ENCODE peak calls at places on chromosomes 12 and 14, in five cellular contexts. One of them, this sample, is unnamed.

GRCh38 chr12:64733857-64734256 is 25.3 kb downstream of the GNS start:
- DNase-seq in CD8-positive, alpha-beta T cell: no peak
- DNase-seq in foreskin fibroblast: peak
- DNase-seq in fibroblast of mammary gland: peak
- DNase-seq in cardiac fibroblast: no peak
- DNase-seq in this sample: no peak

GRCh38 chr12:82740129-82741000 is 53.7 kb downstream of the TMTC2 start:
- DNase-seq in CD8-positive, alpha-beta T cell: no peak
- DNase-seq in foreskin fibroblast: peak
- DNase-seq in fibroblast of mammary gland: peak
- DNase-seq in cardiac fibroblast: peak
- DNase-seq in this sample: peak

GRCh38 chr14:57480044-57480443 is 13.6 kb downstream of the CCDC198 start:
- DNase-seq in CD8-positive, alpha-beta T cell: no peak
- DNase-seq in foreskin fibroblast: peak
- DNase-seq in fibroblast of mammary gland: peak
- DNase-seq in cardiac fibroblast: peak
- DNase-seq in this sample: no peak

GRCh38 chr12:124758266-124759200 is 105.1 kb downstream of the SCARB1 start:
- DNase-seq in CD8-positive, alpha-beta T cell: no peak
- DNase-seq in foreskin fibroblast: no peak
- DNase-seq in fibroblast of mammary gland: no peak
- DNase-seq in cardiac fibroblast: no peak
- DNase-seq in this sample: no peak

GRCh38 chr12:116127858-116128257 is 149.6 kb downstream of the MED13L start:
- DNase-seq in CD8-positive, alpha-beta T cell: no peak
- DNase-seq in foreskin fibroblast: no peak
- DNase-seq in fibroblast of mammary gland: no peak
- DNase-seq in cardiac fibroblast: no peak
- DNase-seq in this sample: no peak

GRCh38 chr14:68757618-68758081 is 35.2 kb downstream of the ZFP36L1 start:
- DNase-seq in CD8-positive, alpha-beta T cell: no peak
- DNase-seq in foreskin fibroblast: no peak
- DNase-seq in fibroblast of mammary gland: peak
- DNase-seq in cardiac fibroblast: peak
- DNase-seq in this sample: no peak

GRCh38 chr14:91380610-91381371 is 36.8 kb downstream of the CCDC88C start:
- DNase-seq in CD8-positive, alpha-beta T cell: no peak
- DNase-seq in foreskin fibroblast: no peak
- DNase-seq in fibroblast of mammary gland: peak
- DNase-seq in cardiac fibroblast: peak
- DNase-seq in this sample: peak

GRCh38 chr12:52920937-52921336 is 16.1 kb upstream of the KRT8 start:
- DNase-seq in CD8-positive, alpha-beta T cell: no peak
- DNase-seq in foreskin fibroblast: no peak
- DNase-seq in fibroblast of mammary gland: no peak
- DNase-seq in cardiac fibroblast: peak
- DNase-seq in this sample: no peak

GRCh38 chr14:77955816-77956796 is 156.2 kb downstream of the ADCK1 start:
- DNase-seq in CD8-positive, alpha-beta T cell: no peak
- DNase-seq in foreskin fibroblast: no peak
- DNase-seq in fibroblast of mammary gland: no peak
- DNase-seq in cardiac fibroblast: no peak
- DNase-seq in this sample: no peak

GRCh38 chr12:66409195-66409871 is 107.0 kb downstream of the HELB start:
- DNase-seq in CD8-positive, alpha-beta T cell: peak
- DNase-seq in foreskin fibroblast: peak
- DNase-seq in fibroblast of mammary gland: peak
- DNase-seq in cardiac fibroblast: peak
- DNase-seq in this sample: peak

GRCh38 chr12:76199808-76200207 is 115.3 kb upstream of the NAP1L1 start:
- DNase-seq in CD8-positive, alpha-beta T cell: no peak
- DNase-seq in foreskin fibroblast: peak
- DNase-seq in fibroblast of mammary gland: peak
- DNase-seq in cardiac fibroblast: peak
- DNase-seq in this sample: peak

GRCh38 chr12:50055831-50056628 is 1.4 kb upstream of the ASIC1 start:
- DNase-seq in CD8-positive, alpha-beta T cell: peak
- DNase-seq in foreskin fibroblast: peak
- DNase-seq in fibroblast of mammary gland: peak
- DNase-seq in cardiac fibroblast: peak
- DNase-seq in this sample: no peak

GRCh38 chr12:98594050-98594853 is 766 bp downstream of the SLC25A3 start:
- DNase-seq in CD8-positive, alpha-beta T cell: no peak
- DNase-seq in foreskin fibroblast: no peak
- DNase-seq in fibroblast of mammary gland: no peak
- DNase-seq in cardiac fibroblast: peak
- DNase-seq in this sample: no peak

GRCh38 chr12:124422570-124423523 is 128.0 kb downstream of the RFLNA start:
- DNase-seq in CD8-positive, alpha-beta T cell: no peak
- DNase-seq in foreskin fibroblast: peak
- DNase-seq in fibroblast of mammary gland: peak
- DNase-seq in cardiac fibroblast: peak
- DNase-seq in this sample: peak

GRCh38 chr12:4037747-4038312 is 164.6 kb upstream of the PARP11 start:
- DNase-seq in CD8-positive, alpha-beta T cell: peak
- DNase-seq in foreskin fibroblast: no peak
- DNase-seq in fibroblast of mammary gland: peak
- DNase-seq in cardiac fibroblast: peak
- DNase-seq in this sample: peak

GRCh38 chr12:52767020-52767379 is 10.1 kb downstream of the KRT76 start:
- DNase-seq in CD8-positive, alpha-beta T cell: no peak
- DNase-seq in foreskin fibroblast: no peak
- DNase-seq in fibroblast of mammary gland: no peak
- DNase-seq in cardiac fibroblast: no peak
- DNase-seq in this sample: no peak

GRCh38 chr12:122813310-122813713 is 21.9 kb upstream of the HIP1R start:
- DNase-seq in CD8-positive, alpha-beta T cell: no peak
- DNase-seq in foreskin fibroblast: no peak
- DNase-seq in fibroblast of mammary gland: no peak
- DNase-seq in cardiac fibroblast: no peak
- DNase-seq in this sample: no peak

GRCh38 chr12:109476807-109477184 is 304 bp downstream of the KCTD10 start:
- DNase-seq in CD8-positive, alpha-beta T cell: no peak
- DNase-seq in foreskin fibroblast: no peak
- DNase-seq in fibroblast of mammary gland: no peak
- DNase-seq in cardiac fibroblast: no peak
- DNase-seq in this sample: no peak

GRCh38 chr14:47277703-47278102 is 397.7 kb downstream of the MDGA2 start:
- DNase-seq in CD8-positive, alpha-beta T cell: no peak
- DNase-seq in foreskin fibroblast: no peak
- DNase-seq in fibroblast of mammary gland: peak
- DNase-seq in cardiac fibroblast: peak
- DNase-seq in this sample: no peak

GRCh38 chr12:64452559-64453329 is 824 bp downstream of the TBK1 start:
- DNase-seq in CD8-positive, alpha-beta T cell: no peak
- DNase-seq in foreskin fibroblast: peak
- DNase-seq in fibroblast of mammary gland: peak
- DNase-seq in cardiac fibroblast: peak
- DNase-seq in this sample: peak

GRCh38 chr12:116065561-116065960 is 211.9 kb downstream of the MED13L start:
- DNase-seq in CD8-positive, alpha-beta T cell: no peak
- DNase-seq in foreskin fibroblast: no peak
- DNase-seq in fibroblast of mammary gland: peak
- DNase-seq in cardiac fibroblast: peak
- DNase-seq in this sample: no peak

GRCh38 chr14:70855486-70855885 is 46.2 kb upstream of the MAP3K9 start:
- DNase-seq in CD8-positive, alpha-beta T cell: no peak
- DNase-seq in foreskin fibroblast: no peak
- DNase-seq in fibroblast of mammary gland: no peak
- DNase-seq in cardiac fibroblast: no peak
- DNase-seq in this sample: no peak
- TF ChIP-seq CTCF in CD8-positive, alpha-beta T cell: no peak
- TF ChIP-seq CTCF in foreskin fibroblast: no peak
- TF ChIP-seq CTCF in fibroblast of mammary gland: no peak
- TF ChIP-seq CTCF in cardiac fibroblast: no peak
- TF ChIP-seq CTCF in this sample: no peak

GRCh38 chr14:85416771-85417170 is 113.2 kb upstream of the FLRT2 start:
- DNase-seq in CD8-positive, alpha-beta T cell: no peak
- DNase-seq in foreskin fibroblast: peak
- DNase-seq in fibroblast of mammary gland: peak
- DNase-seq in cardiac fibroblast: peak
- DNase-seq in this sample: peak

GRCh38 chr14:85412756-85413155 is 117.2 kb upstream of the FLRT2 start:
- DNase-seq in CD8-positive, alpha-beta T cell: no peak
- DNase-seq in foreskin fibroblast: no peak
- DNase-seq in fibroblast of mammary gland: no peak
- DNase-seq in cardiac fibroblast: no peak
- DNase-seq in this sample: no peak

GRCh38 chr14:85414142-85414541 is 115.8 kb upstream of the FLRT2 start:
- DNase-seq in CD8-positive, alpha-beta T cell: no peak
- DNase-seq in foreskin fibroblast: no peak
- DNase-seq in fibroblast of mammary gland: no peak
- DNase-seq in cardiac fibroblast: no peak
- DNase-seq in this sample: no peak

GRCh38 chr14:85417396-85417795 is 112.5 kb upstream of the FLRT2 start:
- DNase-seq in CD8-positive, alpha-beta T cell: no peak
- DNase-seq in foreskin fibroblast: no peak
- DNase-seq in fibroblast of mammary gland: no peak
- DNase-seq in cardiac fibroblast: no peak
- DNase-seq in this sample: no peak

GRCh38 chr14:85415015-85415712 is 114.8 kb upstream of the FLRT2 start:
- DNase-seq in CD8-positive, alpha-beta T cell: no peak
- DNase-seq in foreskin fibroblast: peak
- DNase-seq in fibroblast of mammary gland: peak
- DNase-seq in cardiac fibroblast: peak
- DNase-seq in this sample: peak
- H3K4me3 ChIP-seq in CD8-positive, alpha-beta T cell: no peak
- H3K4me3 ChIP-seq in foreskin fibroblast: no peak
- H3K4me3 ChIP-seq in fibroblast of mammary gland: peak
- H3K4me3 ChIP-seq in cardiac fibroblast: no peak
- H3K4me3 ChIP-seq in this sample: no peak

GRCh38 chr14:89013098-89013504 is 188.7 kb downstream of the TTC8 start:
- DNase-seq in CD8-positive, alpha-beta T cell: no peak
- DNase-seq in foreskin fibroblast: peak
- DNase-seq in fibroblast of mammary gland: peak
- DNase-seq in cardiac fibroblast: peak
- DNase-seq in this sample: no peak
- TF ChIP-seq CTCF in CD8-positive, alpha-beta T cell: no peak
- TF ChIP-seq CTCF in foreskin fibroblast: no peak
- TF ChIP-seq CTCF in fibroblast of mammary gland: peak
- TF ChIP-seq CTCF in cardiac fibroblast: peak
- TF ChIP-seq CTCF in this sample: peak

GRCh38 chr14:34692898-34693227 is 21.5 kb downstream of the CFL2 start:
- DNase-seq in CD8-positive, alpha-beta T cell: no peak
- DNase-seq in foreskin fibroblast: no peak
- DNase-seq in fibroblast of mammary gland: no peak
- DNase-seq in cardiac fibroblast: no peak
- DNase-seq in this sample: no peak

GRCh38 chr14:34692348-34692747 is 22.0 kb downstream of the CFL2 start:
- DNase-seq in CD8-positive, alpha-beta T cell: no peak
- DNase-seq in foreskin fibroblast: no peak
- DNase-seq in fibroblast of mammary gland: peak
- DNase-seq in cardiac fibroblast: no peak
- DNase-seq in this sample: no peak

GRCh38 chr14:34688470-34689206 is 25.8 kb downstream of the CFL2 start:
- DNase-seq in CD8-positive, alpha-beta T cell: no peak
- DNase-seq in foreskin fibroblast: no peak
- DNase-seq in fibroblast of mammary gland: no peak
- DNase-seq in cardiac fibroblast: no peak
- DNase-seq in this sample: no peak

GRCh38 chr14:34691173-34691572 is 23.2 kb downstream of the CFL2 start:
- DNase-seq in CD8-positive, alpha-beta T cell: no peak
- DNase-seq in foreskin fibroblast: no peak
- DNase-seq in fibroblast of mammary gland: no peak
- DNase-seq in cardiac fibroblast: no peak
- DNase-seq in this sample: no peak

DNA sequence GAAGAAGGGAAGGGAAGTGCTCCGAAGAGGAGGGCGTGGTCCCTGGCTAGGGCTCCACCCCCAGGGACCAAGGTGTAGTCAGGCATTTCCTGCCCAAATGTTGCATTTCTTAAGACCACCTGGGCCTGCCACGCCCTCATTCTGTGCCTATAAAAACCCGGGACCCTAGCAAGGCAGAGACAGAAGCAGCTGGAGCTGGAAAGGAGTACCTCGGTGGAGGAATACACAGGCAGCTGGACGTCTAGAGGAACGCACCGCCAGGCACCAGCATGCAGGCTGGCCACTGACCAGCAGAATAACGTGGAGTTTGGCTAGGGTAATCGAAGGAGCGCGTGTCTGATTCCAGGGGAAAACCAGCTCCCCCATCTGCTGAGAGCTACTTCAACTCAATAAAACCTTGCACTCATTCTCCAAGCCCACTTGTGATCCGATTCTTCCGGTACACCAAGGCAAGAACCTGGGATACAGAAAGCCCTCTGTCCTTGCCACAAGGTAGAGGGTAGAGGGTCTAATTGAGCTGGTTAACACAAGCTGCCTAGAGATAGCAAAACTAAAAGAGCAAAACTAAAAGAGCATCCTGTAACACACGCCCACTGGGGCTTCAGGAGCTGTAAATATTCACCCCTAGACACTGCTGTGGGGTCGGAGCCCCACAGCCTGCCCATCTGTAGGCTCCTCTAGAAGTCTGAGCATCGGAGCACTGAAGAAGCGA is 21.0 kb downstream of the CFL2 start:
- DNase-seq in CD8-positive, alpha-beta T cell: peak
- DNase-seq in foreskin fibroblast: no peak
- DNase-seq in fibroblast of mammary gland: no peak
- DNase-seq in cardiac fibroblast: no peak
- DNase-seq in this sample: no peak
- H3K4me3 ChIP-seq in CD8-positive, alpha-beta T cell: no peak
- H3K4me3 ChIP-seq in foreskin fibroblast: no peak
- H3K4me3 ChIP-seq in fibroblast of mammary gland: peak
- H3K4me3 ChIP-seq in cardiac fibroblast: no peak
- H3K4me3 ChIP-seq in this sample: no peak

GRCh38 chr14:21040370-21040925 is 1.7 kb upstream of the RNASE7 start:
- DNase-seq in CD8-positive, alpha-beta T cell: no peak
- DNase-seq in foreskin fibroblast: no peak
- DNase-seq in fibroblast of mammary gland: no peak
- DNase-seq in cardiac fibroblast: no peak
- DNase-seq in this sample: no peak
- TF ChIP-seq CTCF in CD8-positive, alpha-beta T cell: no peak
- TF ChIP-seq CTCF in foreskin fibroblast: no peak
- TF ChIP-seq CTCF in fibroblast of mammary gland: no peak
- TF ChIP-seq CTCF in cardiac fibroblast: no peak
- TF ChIP-seq CTCF in this sample: no peak

DNA sequence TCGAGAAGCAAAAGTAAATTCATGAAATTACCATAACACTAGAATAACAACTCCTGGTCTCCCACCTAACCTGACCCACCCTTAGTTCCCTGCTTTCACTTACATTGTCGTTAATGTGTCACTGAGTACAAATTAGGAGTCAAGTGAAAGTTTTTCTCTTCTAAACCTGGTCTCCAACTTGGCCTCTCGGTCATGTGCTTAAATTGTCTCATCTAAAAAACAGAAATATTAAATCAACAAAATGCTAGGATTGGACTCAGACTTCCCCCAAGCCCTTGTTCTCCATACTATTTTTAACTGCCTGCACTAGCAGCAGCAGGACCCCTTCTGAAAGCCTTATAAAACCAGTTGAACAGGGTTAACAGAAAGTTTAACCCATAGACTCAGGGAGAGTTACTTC is 1.8 kb upstream of the BTG1 start:
- DNase-seq in CD8-positive, alpha-beta T cell: no peak
- DNase-seq in foreskin fibroblast: no peak
- DNase-seq in fibroblast of mammary gland: no peak
- DNase-seq in cardiac fibroblast: no peak
- DNase-seq in this sample: no peak
- H3K4me3 ChIP-seq in CD8-positive, alpha-beta T cell: peak
- H3K4me3 ChIP-seq in foreskin fibroblast: peak
- H3K4me3 ChIP-seq in fibroblast of mammary gland: no peak
- H3K4me3 ChIP-seq in cardiac fibroblast: no peak
- H3K4me3 ChIP-seq in this sample: no peak

GRCh38 chr14:101960225-101960624 is 4.1 kb upstream of the DYNC1H1 start:
- DNase-seq in CD8-positive, alpha-beta T cell: no peak
- DNase-seq in foreskin fibroblast: no peak
- DNase-seq in fibroblast of mammary gland: peak
- DNase-seq in cardiac fibroblast: peak
- DNase-seq in this sample: no peak
- TF ChIP-seq CTCF in CD8-positive, alpha-beta T cell: no peak
- TF ChIP-seq CTCF in foreskin fibroblast: peak
- TF ChIP-seq CTCF in fibroblast of mammary gland: peak
- TF ChIP-seq CTCF in cardiac fibroblast: peak
- TF ChIP-seq CTCF in this sample: peak